ENCODE peak calls at places on chromosomes 6 and 20, in nine cellular contexts. E, F, A, K, Z, O, Y, X and J are unnamed samples.

GRCh38 chr6:51855310-51856082 is 231.9 kb downstream of the PKHD1 start:
- DNase-seq in Z (no peak), X (peak; percentile 76), O (no peak), E (no peak), Y (peak; percentile 39), F (peak; percentile 0), A (peak; percentile 62), K (no peak), J (peak; percentile 75)

GRCh38 chr6:113385020-113385431 is 472.1 kb upstream of the MARCKS start:
- DNase-seq in E (no peak), X (no peak), F (no peak), O (no peak), Z (no peak), A (no peak), Y (no peak), K (no peak), J (no peak)

GRCh38 chr6:132320007-132320406 is 81.3 kb downstream of the MOXD1 start:
- DNase-seq in K (no peak), O (no peak), Z (no peak), F (no peak), A (no peak), E (no peak), Y (no peak), X (no peak), J (no peak)

GRCh38 chr20:6768228-6769185 is 1.0 kb downstream of the BMP2 start:
- DNase-seq in Z (peak; percentile 32), A (no peak), F (no peak), X (peak; percentile 40), E (peak; percentile 57), O (no peak), K (no peak), Y (peak; percentile 27), J (no peak)

GRCh38 chr6:14430218-14430617 is 312.6 kb downstream of the CD83 start:
- DNase-seq in E (no peak), O (no peak), A (no peak), F (no peak), Y (no peak), X (no peak), K (no peak), Z (no peak), J (no peak)

GRCh38 chr20:38147751-38148150 is 17.3 kb downstream of the TGM2 start:
- DNase-seq in X (no peak), O (no peak), E (peak; percentile 38), K (no peak), Y (no peak), Z (no peak), F (no peak), A (no peak), J (no peak)

GRCh38 chr6:149474108-149474935 is 10.5 kb downstream of the ZC3H12D start:
- DNase-seq in X (peak; percentile 45), Y (no peak), O (no peak), Z (no peak), A (no peak), K (no peak), F (no peak), E (no peak), J (no peak)

GRCh38 chr20:22925613-22925983 is 109.5 kb upstream of the SSTR4 start:
- DNase-seq in X (no peak), F (no peak), Z (no peak), Y (no peak), E (no peak), A (no peak), K (no peak), O (no peak), J (no peak)

GRCh38 chr6:31495580-31495979 is 2.4 kb upstream of the MICB start:
- DNase-seq in X (peak; percentile 64), A (no peak), Y (no peak), Z (no peak), K (no peak), E (no peak), O (no peak), F (no peak), J (no peak)

GRCh38 chr20:44692932-44693476 is 22.2 kb upstream of the CCN5 start:
- DNase-seq in O (peak; percentile 84), Z (peak; percentile 33), Y (peak; percentile 89), A (no peak), E (peak; percentile 90), K (peak; percentile 50), F (no peak), X (peak; percentile 15), J (no peak)

GRCh38 chr6:89359561-89359960 is 7.0 kb upstream of the UBE2J1 start:
- DNase-seq in A (no peak), K (no peak), Y (no peak), F (no peak), X (no peak), E (no peak), Z (no peak), O (no peak), J (no peak)

GRCh38 chr6:89355511-89356185 is 3.1 kb upstream of the UBE2J1 start:
- DNase-seq in K (no peak), A (no peak), Y (no peak), F (no peak), Z (no peak), O (no peak), X (no peak), E (no peak), J (no peak)

GRCh38 chr6:89353702-89354392 is 1.3 kb upstream of the UBE2J1 start:
- DNase-seq in E (no peak), Z (no peak), K (no peak), Y (no peak), A (no peak), F (no peak), O (no peak), X (no peak), J (peak; percentile 51)

GRCh38 chr6:89357390-89357789 is 4.9 kb upstream of the UBE2J1 start:
- DNase-seq in O (no peak), E (no peak), F (no peak), A (peak; percentile 66), Y (no peak), Z (no peak), X (peak; percentile 30), K (no peak), J (peak; percentile 78)

DNA sequence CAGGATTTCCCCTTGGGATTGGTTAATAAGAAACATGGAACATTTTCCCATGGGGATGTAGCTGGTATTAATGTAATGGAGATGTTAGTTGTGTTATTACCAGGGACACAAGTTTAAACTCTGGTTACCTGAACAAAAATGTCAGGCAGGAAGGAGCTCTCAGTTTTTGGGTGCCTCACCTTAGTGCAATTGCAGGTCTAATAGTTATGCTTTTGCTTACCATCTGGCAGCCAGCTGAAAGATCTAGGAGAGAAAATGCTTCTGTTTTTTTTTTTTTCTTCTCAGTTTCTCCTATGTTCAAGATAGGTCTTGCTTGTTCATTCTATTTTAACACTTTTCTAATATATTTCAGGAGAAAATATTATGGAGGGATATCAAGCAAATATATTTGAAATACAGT is 4.1 kb upstream of the UBE2J1 start:
- DNase-seq in A (peak; percentile 37), F (no peak), Y (no peak), O (no peak), K (no peak), Z (no peak), X (no peak), E (no peak), J (peak; percentile 57)
- H3K4me3 ChIP-seq in A (peak overlapping the region; percentile 86), F (no peak overlapping the region), Y (no peak overlapping the region), O (no peak overlapping the region), K (no peak overlapping the region), Z (no peak overlapping the region), X (no peak overlapping the region), E (no peak overlapping the region), J (peak overlapping the region; percentile 41)

DNA sequence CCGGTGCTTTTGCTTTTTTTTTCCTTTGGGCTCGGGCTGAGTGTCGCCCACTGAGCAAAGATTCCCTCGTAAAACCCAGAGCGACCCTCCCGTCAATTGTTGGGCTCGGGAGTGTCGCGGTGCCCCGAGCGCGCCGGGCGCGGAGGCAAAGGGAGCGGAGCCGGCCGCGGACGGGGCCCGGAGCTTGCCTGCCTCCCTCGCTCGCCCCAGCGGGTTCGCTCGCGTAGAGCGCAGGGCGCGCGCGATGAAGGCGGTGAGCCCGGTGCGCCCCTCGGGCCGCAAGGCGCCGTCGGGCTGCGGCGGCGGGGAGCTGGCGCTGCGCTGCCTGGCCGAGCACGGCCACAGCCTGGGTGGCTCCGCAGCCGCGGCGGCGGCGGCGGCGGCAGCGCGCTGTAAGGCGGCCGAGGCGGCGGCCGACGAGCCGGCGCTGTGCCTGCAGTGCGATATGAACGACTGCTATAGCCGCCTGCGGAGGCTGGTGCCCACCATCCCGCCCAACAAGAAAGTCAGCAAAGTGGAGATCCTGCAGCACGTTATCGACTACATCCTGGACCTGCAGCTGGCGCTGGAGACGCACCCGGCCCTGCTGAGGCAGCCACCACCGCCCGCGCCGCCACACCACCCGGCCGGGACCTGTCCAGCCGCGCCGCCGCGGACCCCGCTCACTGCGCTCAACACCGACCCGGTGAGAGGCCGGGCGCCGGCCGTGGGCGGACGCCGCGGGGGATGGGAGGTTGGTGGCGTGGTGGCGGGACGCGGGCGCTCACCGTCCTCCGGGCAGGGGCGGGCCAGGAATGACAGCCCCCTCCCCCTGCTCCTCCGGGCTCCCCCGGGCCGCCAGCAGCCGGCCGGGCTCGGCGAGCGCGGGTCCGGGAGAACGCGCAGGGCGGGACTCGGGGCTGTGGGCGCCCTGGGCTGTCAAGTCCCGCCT is 606 bp downstream of the ID4 start:
- DNase-seq in O (peak; percentile 30), K (peak; percentile 37), F (no peak), Z (peak; percentile 39), A (no peak), Y (no peak), X (peak; percentile 17), E (peak; percentile 54), J (no peak)
- H3K4me3 ChIP-seq in O (peak overlapping the region; percentile 45), K (peak overlapping the region; percentile 64), F (peak overlapping the region; percentile 50), Z (peak overlapping the region; percentile 74), A (no peak overlapping the region), Y (peak overlapping the region; percentile 24), X (peak overlapping the region; percentile 85), E (peak overlapping the region; percentile 80), J (no peak overlapping the region)

GRCh38 chr6:56864171-56864616 is 90.7 kb upstream of the BEND6 start:
- DNase-seq in A (no peak), X (peak; percentile 30), O (no peak), Y (no peak), F (no peak), Z (no peak), E (no peak), K (no peak), J (no peak)

GRCh38 chr6:56869346-56869745 is 85.6 kb upstream of the BEND6 start:
- DNase-seq in F (no peak), K (no peak), X (no peak), A (no peak), E (no peak), Y (no peak), Z (no peak), O (no peak), J (no peak)

GRCh38 chr6:56866917-56867522 is 87.9 kb upstream of the BEND6 start:
- DNase-seq in O (no peak), E (no peak), Y (no peak), Z (no peak), A (no peak), X (no peak), F (no peak), K (no peak), J (no peak)

GRCh38 chr6:56865081-56865875 is 89.6 kb upstream of the BEND6 start:
- DNase-seq in O (no peak), F (no peak), E (no peak), X (no peak), Y (no peak), K (no peak), A (no peak), Z (no peak), J (no peak)

GRCh38 chr6:56868687-56869086 is 86.2 kb upstream of the BEND6 start:
- DNase-seq in Z (no peak), E (no peak), A (no peak), F (no peak), X (no peak), Y (no peak), K (no peak), O (no peak), J (no peak)
- H3K4me3 ChIP-seq in Z (no peak overlapping the region), E (no peak overlapping the region), A (no peak overlapping the region), F (no peak overlapping the region), X (no peak overlapping the region), Y (no peak overlapping the region), K (no peak overlapping the region), O (no peak overlapping the region), J (no peak overlapping the region)

GRCh38 chr6:161985911-161986310 is 712.0 kb upstream of the AGPAT4 start:
- DNase-seq in Z (no peak), K (no peak), F (no peak), O (no peak), Y (no peak), X (no peak), E (no peak), A (no peak), J (no peak)
- H3K4me3 ChIP-seq in Z (no peak overlapping the region), K (no peak overlapping the region), F (no peak overlapping the region), O (no peak overlapping the region), Y (no peak overlapping the region), X (no peak overlapping the region), E (no peak overlapping the region), A (no peak overlapping the region), J (no peak overlapping the region)